ENCODE peak calls at places on chromosomes 3 and 15, in five cellular contexts. F is esophagus squamous epithelium, C is ovary, Z is heart left ventricle, V is Peyer's patch. K is an unnamed sample.

GRCh38 chr3:95721938-95722337 is 1092.5 kb upstream of the EPHA6 start:
- DNase-seq in Z (no peak), C (no peak), F (no peak), V (no peak), K (no peak)

GRCh38 chr15:99729920-99730319 is 3.3 kb downstream of the LYSMD4 start:
- DNase-seq in Z (no peak), F (no peak), V (no peak), C (peak), K (no peak)

GRCh38 chr3:138332472-138333073 is 2.9 kb upstream of the NME9 start:
- DNase-seq in F (no peak), V (no peak), Z (no peak), C (no peak), K (no peak)

GRCh38 chr15:77656294-77656693 is 23.6 kb upstream of the LINGO1 start:
- DNase-seq in V (no peak), C (no peak), Z (no peak), F (no peak), K (no peak)

GRCh38 chr3:195154793-195155535 is 116.0 kb downstream of the XXYLT1 start:
- DNase-seq in C (peak), F (no peak), Z (peak), V (peak), K (peak)

GRCh38 chr3:134600685-134601502 is 49.9 kb downstream of the KY start:
- DNase-seq in V (peak), C (peak), Z (peak), F (no peak), K (no peak)

GRCh38 chr15:36903922-36904479 is 196.3 kb downstream of the MEIS2 start:
- DNase-seq in F (no peak), V (no peak), Z (no peak), C (no peak), K (no peak)

GRCh38 chr3:177196473-177197040 is 725 bp downstream of the TBL1XR1 start:
- DNase-seq in C (peak), V (peak), F (peak), Z (no peak), K (peak)

GRCh38 chr3:184562875-184563568 is 1.4 kb downstream of the EPHB3 start:
- DNase-seq in F (no peak), V (no peak), C (peak), Z (no peak), K (no peak)

GRCh38 chr3:162096874-162097273 is 600.3 kb downstream of the OTOL1 start:
- DNase-seq in F (no peak), Z (no peak), C (no peak), V (no peak), K (no peak)

GRCh38 chr3:139099968-139100817 is 55.5 kb upstream of the PRR23C start:
- DNase-seq in V (no peak), Z (no peak), F (no peak), C (no peak), K (peak)

GRCh38 chr15:87365221-87365620 is 891.3 kb downstream of the NTRK3 start:
- DNase-seq in F (no peak), Z (no peak), C (no peak), V (no peak), K (no peak)

GRCh38 chr3:195072916-195073564 is 197.9 kb downstream of the XXYLT1 start:
- DNase-seq in V (no peak), Z (no peak), C (peak), F (no peak), K (no peak)

GRCh38 chr3:79517766-79518413 is 249.9 kb downstream of the ROBO1 start:
- DNase-seq in V (no peak), F (no peak), Z (no peak), C (no peak), K (no peak)

GRCh38 chr15:60875681-60876080 is 353.4 kb downstream of the RORA start:
- DNase-seq in F (no peak), V (no peak), C (no peak), Z (no peak), K (no peak)

GRCh38 chr15:81785679-81786078 is 260.1 kb downstream of the MEX3B start:
- DNase-seq in V (no peak), F (no peak), Z (no peak), C (no peak), K (no peak)

GRCh38 chr15:70474682-70475438 is 288.5 kb downstream of the UACA start:
- DNase-seq in C (no peak), F (no peak), V (no peak), Z (peak), K (peak)

GRCh38 chr3:197030379-197031314 is 1.0 kb upstream of the MELTF start:
- DNase-seq in C (no peak), F (no peak), Z (peak), V (no peak), K (no peak)

GRCh38 chr3:194315088-194315964 is 35.8 kb downstream of the CPN2 start:
- DNase-seq in V (peak), C (peak), F (no peak), Z (peak), K (peak)

GRCh38 chr3:134378818-134379217 is 4.6 kb upstream of the AMOTL2 start:
- DNase-seq in Z (no peak), C (peak), F (no peak), V (no peak), K (peak)

GRCh38 chr3:23175361-23176073 is 27.6 kb upstream of the UBE2E2 start:
- DNase-seq in C (no peak), F (no peak), V (no peak), Z (no peak), K (no peak)

GRCh38 chr3:59873576-59874230 is 823.9 kb upstream of the CFAP20DC start:
- DNase-seq in C (no peak), Z (no peak), F (no peak), V (no peak), K (no peak)

GRCh38 chr3:7371693-7372572 is 511.0 kb downstream of the GRM7 start:
- DNase-seq in V (no peak), Z (no peak), C (no peak), F (no peak), K (no peak)

GRCh38 chr3:78410077-78410476 is 1357.7 kb downstream of the ROBO1 start:
- DNase-seq in C (no peak), Z (no peak), F (no peak), V (no peak), K (no peak)

GRCh38 chr3:11562277-11562881 is 81.3 kb downstream of the VGLL4 start:
- DNase-seq in Z (no peak), F (no peak), C (no peak), V (no peak), K (no peak)

GRCh38 chr3:48441940-48442339 is 1.9 kb downstream of the TMA7 start:
- DNase-seq in V (no peak), C (no peak), Z (no peak), F (no peak), K (no peak)

GRCh38 chr3:31620656-31621055 is 87.9 kb downstream of the STT3B start:
- DNase-seq in F (no peak), C (no peak), Z (no peak), V (no peak), K (no peak)

GRCh38 chr3:84836961-84837360 is 121.8 kb upstream of the CADM2 start:
- DNase-seq in Z (no peak), C (peak), F (no peak), V (no peak), K (no peak)

GRCh38 chr3:188272481-188273372 is 118.8 kb downstream of the LPP start:
- DNase-seq in C (no peak), Z (no peak), V (no peak), F (no peak), K (no peak)

GRCh38 chr15:45759910-45760309 is 125.1 kb downstream of the SQOR start:
- DNase-seq in C (no peak), Z (no peak), F (no peak), V (no peak), K (no peak)

GRCh38 chr3:87088984-87089841 is 98.3 kb upstream of the VGLL3 start:
- DNase-seq in F (no peak), C (peak), Z (peak), V (no peak), K (peak)

GRCh38 chr3:99319961-99320360 is 318.4 kb upstream of the COL8A1 start:
- DNase-seq in F (no peak), C (no peak), V (no peak), Z (no peak), K (no peak)

GRCh38 chr3:97990624-97991277 is 18.5 kb upstream of the RIOX2 start:
- DNase-seq in Z (no peak), F (no peak), V (no peak), C (no peak), K (no peak)

GRCh38 chr15:54659668-54660067 is 537.1 kb downstream of the RSL24D1 start:
- DNase-seq in F (no peak), V (no peak), C (no peak), Z (no peak), K (no peak)

GRCh38 chr15:65371976-65372786 is 5.6 kb downstream of the IGDCC3 start:
- DNase-seq in C (no peak), V (no peak), F (no peak), Z (no peak), K (no peak)

GRCh38 chr3:65945480-65945879 is 93.2 kb downstream of the MAGI1 start:
- DNase-seq in Z (no peak), V (no peak), F (no peak), C (no peak), K (no peak)

GRCh38 chr3:126194713-126195305 is 14.4 kb upstream of the ALDH1L1 start:
- DNase-seq in C (no peak), V (no peak), Z (no peak), F (no peak), K (no peak)

GRCh38 chr3:117322866-117323265 is 613.3 kb downstream of the TUSC7 start:
- DNase-seq in Z (no peak), V (no peak), C (no peak), F (no peak), K (no peak)

DNA sequence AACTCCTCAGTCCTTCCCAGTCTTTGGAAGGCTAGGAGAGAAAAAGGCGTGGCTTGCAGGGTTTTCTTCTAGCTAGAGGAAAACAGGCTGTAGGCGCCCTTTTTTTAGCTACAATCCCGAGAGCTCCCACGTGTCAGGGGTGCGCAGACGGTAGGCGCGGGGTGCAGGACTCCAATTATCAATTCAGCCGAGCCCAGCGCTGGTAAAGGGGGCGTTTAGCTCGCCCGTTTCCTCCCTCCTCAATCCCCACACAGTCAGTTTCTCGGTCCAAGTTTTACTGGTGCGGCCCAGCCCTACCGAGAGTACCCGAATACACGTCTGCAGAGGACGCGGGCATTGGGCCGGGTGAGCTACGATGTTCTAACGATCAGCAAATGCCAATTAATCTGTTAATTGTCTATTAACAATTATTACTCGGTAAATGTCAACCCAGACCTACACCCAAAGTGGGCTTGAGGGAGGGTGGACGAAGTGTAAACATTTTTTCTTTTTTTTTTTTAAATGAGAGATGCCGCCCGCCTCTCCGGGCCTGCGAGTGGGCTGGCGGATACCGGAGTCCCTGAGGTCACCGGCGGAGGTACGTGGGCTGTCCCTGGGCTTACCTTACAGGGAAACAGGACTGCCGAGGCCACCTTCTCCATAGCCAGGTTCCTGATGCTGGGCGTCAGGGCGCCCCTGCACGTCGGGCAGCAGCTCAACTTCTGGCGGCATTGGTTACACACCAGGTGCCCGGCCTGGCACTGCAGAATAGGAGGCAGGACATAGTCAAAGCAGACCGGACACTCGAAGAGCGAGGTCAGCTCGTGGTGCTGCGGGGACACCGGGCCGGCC is 923 bp downstream of the SIAH2 start:
- DNase-seq in F (no peak), C (peak), V (peak), Z (peak), K (peak)
- TF ChIP-seq POLR2A in F (no peak), C (peak), V (peak), Z (no peak), K (no peak)

GRCh38 chr3:12955651-12956315 is 114.4 kb upstream of the RPL32 start:
- DNase-seq in V (no peak), Z (no peak), F (no peak), C (no peak), K (no peak)
- H3K4me3 ChIP-seq in V (no peak), Z (no peak), F (peak), C (no peak), K (no peak)

GRCh38 chr3:16512435-16513140 is 911 bp downstream of the RFTN1 start:
- DNase-seq in V (peak), F (no peak), Z (peak), C (peak), K (peak)
- TF ChIP-seq POLR2A in V (no peak), F (no peak), Z (no peak), C (no peak), K (no peak)

GRCh38 chr15:79192462-79193036 is 90.0 kb upstream of the ANKRD34C start:
- DNase-seq in V (no peak), F (no peak), Z (no peak), C (no peak), K (no peak)
- H3K4me3 ChIP-seq in V (no peak), F (no peak), Z (no peak), C (no peak), K (no peak)

GRCh38 chr15:98611808-98612207 is 36.5 kb upstream of the IGF1R start:
- DNase-seq in F (no peak), Z (no peak), V (no peak), C (no peak), K (no peak)
- TF ChIP-seq POLR2A in F (no peak), Z (no peak), V (no peak), C (no peak), K (no peak)